ENCODE peak calls at places on chromosomes 6 and 20, in seven cellular contexts. A is dorsolateral prefrontal cortex, J is tibial nerve, D is ovary, U is left ventricle myocardium inferior, F is fibroblast of mammary gland, W is astrocyte of the spinal cord. X is an unnamed sample.

GRCh38 chr6:125953502-125953875 is 3.1 kb upstream of the HINT3 start:
- DNase-seq in A (no peak), J (no peak), D (no peak), U (no peak), F (no peak), W (no peak), X (peak; percentile 45)

GRCh38 chr6:34950849-34951248 is 61.8 kb downstream of the ANKS1A start:
- DNase-seq in A (no peak), J (no peak), D (no peak), U (no peak), F (no peak), W (no peak), X (no peak)

GRCh38 chr6:82415820-82416219 is 52.2 kb downstream of the TPBG start:
- DNase-seq in A (no peak), J (no peak), D (no peak), U (no peak), F (no peak), W (peak; percentile 9), X (no peak)

GRCh38 chr20:4998160-4998651 is 3.1 kb downstream of the SLC23A2 start:
- DNase-seq in A (no peak), J (no peak), D (no peak), U (no peak), F (no peak), W (no peak), X (peak; percentile 76)

GRCh38 chr6:108453601-108454157 is 107.0 kb upstream of the FOXO3 start:
- DNase-seq in A (no peak), J (no peak), D (no peak), U (no peak), F (peak; percentile 49), W (peak; percentile 94), X (peak; percentile 26)

GRCh38 chr6:128230267-128230989 is 290.0 kb downstream of the PTPRK start:
- DNase-seq in A (no peak), J (no peak), D (no peak), U (no peak), F (no peak), W (no peak), X (no peak)

GRCh38 chr6:170209354-170210025 is 81.4 kb downstream of the DLL1 start:
- DNase-seq in A (no peak), J (no peak), D (no peak), U (no peak), F (no peak), W (no peak), X (no peak)

GRCh38 chr6:132174919-132175318 is 223.7 kb upstream of the CCN2 start:
- DNase-seq in A (no peak), J (no peak), D (no peak), U (no peak), F (no peak), W (no peak), X (no peak)

GRCh38 chr6:147604373-147604772 is 95.9 kb downstream of the SAMD5 start:
- DNase-seq in A (no peak), J (no peak), D (no peak), U (no peak), F (no peak), W (no peak), X (no peak)

GRCh38 chr6:105539879-105540278 is 137.0 kb upstream of the PREP start:
- DNase-seq in A (no peak), J (no peak), D (no peak), U (no peak), F (no peak), W (no peak), X (no peak)

GRCh38 chr6:142693446-142693845 is 251.5 kb downstream of the HIVEP2 start:
- DNase-seq in A (no peak), J (no peak), D (no peak), U (no peak), F (peak; percentile 85), W (peak; percentile 79), X (no peak)

GRCh38 chr20:63378626-63379025 is 17.5 kb upstream of the CHRNA4 start:
- DNase-seq in A (no peak), J (no peak), D (no peak), U (no peak), F (no peak), W (no peak), X (no peak)

GRCh38 chr6:124434416-124434815 is 527.8 kb upstream of the RNF217 start:
- DNase-seq in A (no peak), J (no peak), D (no peak), U (no peak), F (peak; percentile 3), W (peak; percentile 28), X (no peak)

GRCh38 chr6:106300944-106301343 is 24.6 kb downstream of the ATG5 start:
- DNase-seq in A (no peak), J (peak; percentile 10), D (no peak), U (no peak), F (peak; percentile 66), W (peak; percentile 65), X (peak; percentile 48)

GRCh38 chr6:27577922-27578321 is 105.0 kb upstream of the ZNF184 start:
- DNase-seq in A (no peak), J (no peak), D (no peak), U (no peak), F (no peak), W (no peak), X (no peak)

GRCh38 chr6:140153703-140154102 is 779.3 kb upstream of the CITED2 start:
- DNase-seq in A (no peak), J (no peak), D (no peak), U (no peak), F (peak; percentile 30), W (peak; percentile 14), X (no peak)

GRCh38 chr6:14996892-14997291 is 249.0 kb upstream of the JARID2 start:
- DNase-seq in A (no peak), J (no peak), D (no peak), U (no peak), F (no peak), W (no peak), X (no peak)
- H3K4me3 ChIP-seq in A (no peak overlapping the region), J (no peak overlapping the region), D (no peak overlapping the region), U (no peak overlapping the region), F (no peak overlapping the region), W (no peak overlapping the region), X (no peak overlapping the region)

DNA sequence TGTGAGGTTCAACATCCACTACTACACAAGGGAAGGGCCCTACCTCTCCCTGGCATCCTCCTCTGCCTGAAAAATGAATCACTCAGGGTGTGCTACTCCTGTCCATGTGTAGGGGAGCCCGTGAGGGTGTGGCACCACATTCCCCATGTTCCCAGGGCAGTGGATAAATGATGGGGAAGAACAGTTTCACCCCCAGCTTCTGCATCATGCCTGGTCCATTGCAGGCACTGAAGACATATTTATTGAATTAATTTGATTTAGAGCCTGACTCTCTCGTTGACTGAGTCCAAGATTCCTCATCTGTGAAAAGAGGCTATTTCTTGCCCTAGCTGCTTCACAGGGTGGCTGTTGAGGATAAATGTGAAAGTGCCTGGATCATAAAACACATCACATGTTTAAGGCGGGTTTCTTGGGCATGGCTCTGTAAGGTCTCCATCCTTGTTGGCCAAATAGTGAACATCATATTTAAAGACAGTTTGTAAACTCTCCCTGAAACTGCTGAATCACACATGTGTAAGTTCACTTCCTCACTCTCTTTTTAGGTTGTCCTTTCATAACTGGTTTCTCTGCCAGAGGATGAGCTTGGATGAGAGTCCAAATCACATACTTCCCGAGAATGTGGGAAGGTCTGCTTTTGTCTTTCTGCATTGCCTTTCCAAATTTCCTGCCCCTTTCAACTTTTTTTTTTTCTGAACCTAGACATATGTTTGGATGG is 79.7 kb upstream of the FYN start:
- DNase-seq in A (no peak), J (no peak), D (no peak), U (no peak), F (peak; percentile 78), W (no peak), X (peak; percentile 41)
- TF ChIP-seq CTCF in A (no peak), J (no peak), D (no peak), U (no peak), F (peak; percentile 10), W (no peak), X (peak; percentile 1)

GRCh38 chr20:51800132-51800721 is 2.1 kb downstream of the SALL4 start:
- DNase-seq in A (peak; percentile 43), J (peak; percentile 16), D (peak; percentile 13), U (peak; percentile 38), F (peak; percentile 16), W (peak; percentile 19), X (peak; percentile 42)

GRCh38 chr20:51801220-51801991 is 915 bp downstream of the SALL4 start:
- DNase-seq in A (no peak), J (no peak), D (no peak), U (no peak), F (no peak), W (no peak), X (no peak)

GRCh38 chr20:51802170-51802745 is at the start of gene SALL4:
- DNase-seq in A (no peak), J (no peak), D (no peak), U (no peak), F (no peak), W (no peak), X (no peak)

GRCh38 chr20:51799586-51799985 is 2.7 kb downstream of the SALL4 start:
- DNase-seq in A (no peak), J (no peak), D (no peak), U (no peak), F (no peak), W (no peak), X (no peak)

DNA sequence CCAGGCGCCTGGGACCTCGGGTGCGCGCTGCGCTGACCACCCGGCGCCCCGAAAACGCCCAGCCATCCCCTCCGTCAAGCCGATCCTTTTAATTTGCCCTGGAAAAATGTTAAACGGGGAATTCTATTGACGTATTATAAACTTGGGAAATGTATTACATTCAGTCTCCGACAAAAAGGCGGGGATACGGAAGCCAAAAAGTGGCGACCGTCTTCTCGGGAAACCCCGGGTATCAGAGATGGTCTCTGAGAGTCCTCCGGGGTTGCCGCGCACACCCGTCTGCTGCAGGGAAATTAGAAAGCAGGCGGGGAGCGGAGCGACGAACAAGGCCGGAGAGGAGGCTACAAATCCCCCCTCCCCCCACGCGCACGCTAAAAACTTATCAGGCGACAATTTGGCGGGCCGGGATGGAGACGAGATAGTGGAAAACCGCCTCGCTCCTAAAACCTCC is 1.5 kb downstream of the SALL4 start:
- DNase-seq in A (no peak), J (no peak), D (no peak), U (no peak), F (no peak), W (peak; percentile 16), X (no peak)
- H3K4me3 ChIP-seq in A (peak overlapping the region; percentile 63), J (peak overlapping the region; percentile 29), D (peak overlapping the region; percentile 1), U (peak overlapping the region; percentile 65), F (peak overlapping the region; percentile 43), W (peak overlapping the region; percentile 45), X (no peak overlapping the region)

GRCh38 chr6:29976588-29977424 is 34.5 kb downstream of the HLA-A start:
- DNase-seq in A (peak; percentile 52), J (peak; percentile 78), D (peak; percentile 84), U (peak; percentile 93), F (peak; percentile 64), W (peak; percentile 59), X (peak; percentile 80)
- TF ChIP-seq CTCF in A (no peak), J (peak; percentile 26), D (peak; percentile 44), U (peak; percentile 42), F (peak; percentile 36), W (peak; percentile 36), X (peak; percentile 24)

DNA sequence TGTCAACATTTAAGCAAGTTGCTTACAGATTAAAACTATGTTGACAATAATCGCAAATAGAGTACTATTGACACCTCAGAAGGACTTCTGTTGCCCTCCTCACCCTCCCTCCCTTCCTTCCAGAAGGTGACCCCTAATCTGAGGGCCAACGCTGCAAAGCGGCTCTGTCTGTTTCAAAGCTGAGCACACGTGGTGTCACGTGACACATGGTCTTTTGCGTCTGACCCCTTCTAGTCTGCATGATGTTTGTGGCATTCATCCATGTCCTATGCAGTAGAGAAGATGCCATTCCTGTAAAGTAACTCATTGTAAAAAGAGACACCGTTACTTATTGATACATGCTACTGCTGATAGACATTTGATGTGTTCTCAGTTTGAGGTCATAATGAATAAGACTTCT is 182.3 kb downstream of the THBS2 start:
- DNase-seq in A (no peak), J (no peak), D (no peak), U (no peak), F (no peak), W (no peak), X (no peak)
- H3K4me3 ChIP-seq in A (no peak overlapping the region), J (no peak overlapping the region), D (no peak overlapping the region), U (no peak overlapping the region), F (no peak overlapping the region), W (no peak overlapping the region), X (no peak overlapping the region)